ENCODE peak calls at places on chromosomes 3 and 15, in ten cellular contexts. E, G, U, W, L, X, O, Y, D and H are unnamed samples.

GRCh38 chr3:127454051-127454450 is 136.5 kb downstream of the TPRA1 start:
- DNase-seq in D (no peak), Y (no peak), E (no peak), X (no peak), U (no peak), W (no peak), L (no peak), G (no peak), O (no peak), H (no peak)

GRCh38 chr3:113051222-113051804 is 60.5 kb downstream of the GTPBP8 start:
- DNase-seq in E (peak), U (peak), Y (peak), X (peak), W (peak), G (peak), D (peak), L (peak), O (peak), H (peak)

GRCh38 chr15:66682246-66682645 is 19.8 kb upstream of the SMAD6 start:
- DNase-seq in X (no peak), D (no peak), W (no peak), U (no peak), G (no peak), O (no peak), E (no peak), Y (no peak), L (no peak), H (no peak)

GRCh38 chr3:58000713-58001467 is 7.3 kb upstream of the FLNB start:
- DNase-seq in W (no peak), X (no peak), G (no peak), D (no peak), U (no peak), L (no peak), E (no peak), O (no peak), Y (no peak), H (no peak)

GRCh38 chr15:79004336-79004735 is 59.5 kb upstream of the CTSH start:
- DNase-seq in D (no peak), W (no peak), G (peak), L (no peak), O (peak), E (peak), Y (peak), X (peak), U (peak), H (peak)

GRCh38 chr3:57006048-57006709 is 54.3 kb upstream of the SPATA12 start:
- DNase-seq in G (peak), D (no peak), E (no peak), O (no peak), Y (no peak), W (no peak), X (no peak), U (no peak), L (no peak), H (no peak)

GRCh38 chr3:49882182-49882581 is 12.5 kb upstream of the CAMKV start:
- DNase-seq in Y (no peak), D (no peak), U (no peak), W (no peak), X (no peak), E (peak), O (peak), G (no peak), L (peak), H (no peak)

GRCh38 chr3:118936811-118937210 is 97.8 kb downstream of the IGSF11 start:
- DNase-seq in E (no peak), X (no peak), D (no peak), Y (peak), O (no peak), G (no peak), U (no peak), W (no peak), L (no peak), H (no peak)

GRCh38 chr3:62922326-62922725 is 47.1 kb upstream of the CADPS start:
- DNase-seq in Y (no peak), O (no peak), W (no peak), G (no peak), X (no peak), L (no peak), E (no peak), D (no peak), U (peak), H (no peak)

DNA sequence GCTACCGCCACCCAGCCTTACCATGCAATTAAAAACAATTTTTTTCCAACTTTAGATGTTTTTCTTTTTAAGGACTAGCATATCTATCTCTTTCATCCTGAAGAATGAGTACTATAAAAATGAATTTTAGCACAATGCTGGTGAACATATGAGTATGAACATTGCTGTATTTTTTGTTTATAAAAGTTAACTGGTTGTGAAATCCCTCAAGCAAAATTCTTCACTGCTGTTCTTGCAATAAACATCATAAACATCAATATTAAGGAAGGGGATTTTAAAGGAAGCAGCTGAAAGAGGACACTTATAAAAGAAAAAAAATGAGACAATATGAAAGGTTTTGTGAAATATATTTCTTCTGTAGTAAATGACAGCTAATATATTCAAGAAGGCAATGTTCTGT is 3.0 kb downstream of the PLSCR4 start:
- DNase-seq in Y (no peak), E (no peak), W (no peak), O (no peak), G (no peak), L (no peak), X (no peak), U (no peak), D (no peak), H (no peak)
- H3K4me3 ChIP-seq in Y (no peak), E (no peak), W (no peak), O (no peak), G (no peak), L (no peak), X (no peak), U (no peak), D (peak), H (no peak)

GRCh38 chr3:141998674-141999290 is 122.3 kb downstream of the ATP1B3 start:
- DNase-seq in G (no peak), W (no peak), U (no peak), E (peak), O (peak), Y (peak), D (no peak), L (no peak), X (no peak), H (peak)
- TF ChIP-seq CTCF in G (no peak), W (no peak), U (peak), E (peak), O (peak), Y (peak), D (peak), L (no peak), X (no peak), H (peak)

GRCh38 chr15:60584355-60585023 is 105.5 kb upstream of the ICE2 start:
- DNase-seq in X (no peak), U (no peak), D (no peak), O (no peak), W (no peak), Y (no peak), L (no peak), E (no peak), G (no peak), H (no peak)

GRCh38 chr15:60583946-60584345 is 105.0 kb upstream of the ICE2 start:
- DNase-seq in X (no peak), E (no peak), O (no peak), G (peak), Y (no peak), L (no peak), W (no peak), U (no peak), D (no peak), H (no peak)

GRCh38 chr15:60583194-60583593 is 104.3 kb upstream of the ICE2 start:
- DNase-seq in E (no peak), W (no peak), G (no peak), O (no peak), U (no peak), Y (no peak), D (no peak), L (no peak), X (no peak), H (no peak)

GRCh38 chr15:60580650-60581415 is 101.9 kb upstream of the ICE2 start:
- DNase-seq in W (no peak), O (no peak), E (no peak), Y (peak), G (peak), U (no peak), L (no peak), X (no peak), D (no peak), H (peak)

DNA sequence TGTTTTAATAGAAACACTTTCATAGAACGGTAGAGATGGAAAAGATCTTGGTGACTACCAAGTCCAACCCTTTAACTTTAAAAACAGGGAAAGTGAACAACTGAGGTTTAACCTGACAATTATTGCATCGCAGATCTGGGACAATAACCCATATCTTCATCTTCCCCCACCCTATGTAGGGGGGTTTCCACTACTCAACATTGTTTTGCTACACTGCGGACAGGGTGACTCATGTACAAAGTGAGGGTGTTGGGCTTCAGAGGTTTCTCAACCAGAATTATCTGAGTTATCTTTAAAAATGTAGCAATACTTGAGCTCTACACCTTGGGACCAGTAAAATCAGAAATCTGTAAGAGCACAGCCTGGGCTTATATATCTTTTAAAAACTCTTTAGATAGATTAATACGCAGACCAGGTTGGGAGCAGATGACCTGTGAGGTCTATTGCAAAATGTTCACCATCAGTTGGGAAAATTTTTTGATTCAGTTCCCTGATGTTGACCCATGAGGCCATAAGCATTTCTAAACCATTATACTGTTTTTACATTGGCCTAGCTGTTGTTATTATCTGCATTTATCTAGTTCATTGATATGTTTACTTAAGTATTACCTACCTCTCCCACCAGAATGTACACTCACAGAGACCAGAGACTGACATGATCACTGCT is 103.6 kb upstream of the ICE2 start:
- DNase-seq in D (no peak), X (no peak), Y (no peak), G (no peak), W (no peak), L (no peak), O (peak), U (no peak), E (peak), H (no peak)
- H3K4me3 ChIP-seq in D (no peak), X (no peak), Y (no peak), G (no peak), W (no peak), L (no peak), O (no peak), U (no peak), E (no peak), H (no peak)

GRCh38 chr15:92294759-92295158 is 98.9 kb upstream of the ST8SIA2 start:
- DNase-seq in U (no peak), D (no peak), E (no peak), G (no peak), L (no peak), O (no peak), Y (no peak), X (no peak), W (no peak), H (no peak)
- TF ChIP-seq CTCF in U (no peak), D (no peak), E (no peak), G (no peak), L (no peak), O (no peak), Y (no peak), X (no peak), W (no peak), H (no peak)

DNA sequence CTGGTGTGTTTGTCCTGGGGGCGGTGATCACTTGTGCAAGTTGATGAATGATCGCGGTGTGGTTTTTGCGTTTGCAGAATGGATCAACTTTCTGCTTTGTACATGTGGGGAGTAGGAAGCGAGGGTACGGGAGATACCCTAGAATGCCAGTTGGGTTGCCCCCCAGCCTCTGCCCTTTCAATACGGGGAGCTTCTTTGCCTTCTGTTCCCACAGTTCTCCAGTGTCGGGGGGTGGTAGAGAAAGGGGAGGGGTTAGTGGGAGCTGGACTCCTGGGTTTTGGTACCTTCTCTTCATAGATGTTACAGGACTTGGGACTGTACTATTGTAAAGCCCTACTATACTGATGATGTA is 3.2 kb downstream of the BBX start:
- DNase-seq in U (no peak), E (peak), G (no peak), X (no peak), Y (no peak), O (no peak), D (no peak), L (no peak), W (no peak), H (no peak)
- H3K4me3 ChIP-seq in U (peak), E (peak), G (peak), X (peak), Y (peak), O (peak), D (peak), L (peak), W (peak), H (peak)

GRCh38 chr3:60755094-60755493 is 496.2 kb downstream of the FHIT start:
- DNase-seq in L (no peak), X (no peak), D (no peak), E (no peak), U (no peak), O (no peak), Y (no peak), W (peak), G (peak), H (no peak)
- TF ChIP-seq CTCF in L (no peak), X (no peak), D (no peak), E (no peak), U (peak), O (no peak), Y (peak), W (peak), G (peak), H (no peak)

GRCh38 chr15:96320703-96321421 is 9.6 kb upstream of the NR2F2 start:
- DNase-seq in Y (no peak), W (peak), L (peak), D (no peak), X (no peak), G (no peak), O (no peak), U (no peak), E (no peak), H (peak)
- H3K4me3 ChIP-seq in Y (peak), W (peak), L (peak), D (peak), X (no peak), G (peak), O (no peak), U (peak), E (no peak), H (peak)

GRCh38 chr3:97895216-97895615 is 73.4 kb downstream of the CRYBG3 start:
- DNase-seq in L (no peak), U (no peak), D (no peak), G (no peak), O (no peak), E (no peak), X (no peak), W (no peak), Y (no peak), H (no peak)

GRCh38 chr3:97892852-97893251 is 71.0 kb downstream of the CRYBG3 start:
- DNase-seq in L (no peak), O (no peak), E (no peak), X (no peak), Y (no peak), W (no peak), U (no peak), D (no peak), G (no peak), H (no peak)

GRCh38 chr3:97896129-97896528 is 74.3 kb downstream of the CRYBG3 start:
- DNase-seq in U (no peak), W (no peak), O (no peak), G (peak), L (no peak), D (no peak), X (no peak), Y (no peak), E (no peak), H (no peak)

GRCh38 chr3:97901327-97902295 is 70.6 kb downstream of the RIOX2 start:
- DNase-seq in E (peak), G (no peak), L (no peak), O (no peak), U (no peak), X (no peak), W (no peak), Y (no peak), D (no peak), H (no peak)

DNA sequence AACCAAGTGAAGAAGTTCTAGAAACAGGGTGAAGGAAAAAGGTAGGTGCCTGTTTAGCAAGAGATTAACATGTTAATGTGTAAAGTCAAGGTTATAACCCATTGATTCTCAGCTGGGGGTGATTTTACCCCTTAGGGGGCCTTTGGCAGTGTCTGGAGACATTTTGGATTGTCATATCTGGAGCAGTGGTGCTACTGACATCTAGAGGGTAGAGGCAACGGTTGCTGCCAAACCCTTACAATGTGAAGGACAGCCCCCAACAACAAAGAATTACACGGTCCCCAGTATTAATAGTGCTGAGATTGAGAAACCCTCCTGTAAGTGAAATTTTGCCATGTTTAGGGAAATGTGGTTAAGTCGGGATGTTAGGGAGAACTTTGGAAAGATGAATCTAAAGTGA is 74.7 kb downstream of the CRYBG3 start:
- DNase-seq in W (no peak), U (no peak), D (no peak), X (no peak), E (no peak), G (peak), L (no peak), O (no peak), Y (peak), H (no peak)
- TF ChIP-seq CTCF in W (no peak), U (no peak), D (no peak), X (no peak), E (no peak), G (peak), L (no peak), O (no peak), Y (peak), H (no peak)

GRCh38 chr3:97957617-97958311 is 14.5 kb downstream of the RIOX2 start:
- DNase-seq in O (no peak), G (no peak), X (no peak), Y (no peak), L (no peak), W (no peak), D (no peak), U (no peak), E (no peak), H (no peak)

GRCh38 chr3:97960561-97961275 is 11.5 kb downstream of the RIOX2 start:
- DNase-seq in G (no peak), W (no peak), U (no peak), L (no peak), D (no peak), O (no peak), Y (no peak), X (no peak), E (peak), H (no peak)

GRCh38 chr3:97958796-97959195 is 13.4 kb downstream of the RIOX2 start:
- DNase-seq in D (no peak), X (no peak), G (no peak), U (no peak), Y (no peak), O (no peak), L (no peak), W (no peak), E (no peak), H (no peak)

GRCh38 chr3:97959863-97960262 is 12.4 kb downstream of the RIOX2 start:
- DNase-seq in G (no peak), W (no peak), E (no peak), X (no peak), L (no peak), D (no peak), U (no peak), O (no peak), Y (peak), H (no peak)

DNA sequence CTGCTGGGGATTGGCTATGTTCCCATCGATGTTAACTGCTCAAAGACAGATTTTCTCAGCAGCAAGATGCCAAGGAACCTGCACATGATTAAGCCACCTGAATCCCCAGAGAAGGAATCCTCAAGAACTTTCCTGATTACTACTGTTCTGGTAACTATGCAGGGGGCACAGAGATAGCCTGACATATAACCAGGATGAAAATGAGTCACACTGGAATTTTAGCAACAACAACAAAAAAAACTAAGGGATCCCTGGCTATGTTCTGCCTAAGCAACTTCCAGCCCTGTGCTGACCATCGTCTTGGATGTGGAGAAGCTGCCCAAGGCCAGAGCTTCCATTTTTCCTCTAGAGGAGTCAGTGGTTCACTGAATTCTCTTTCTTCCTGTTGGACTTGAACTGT is 13.8 kb downstream of the RIOX2 start:
- DNase-seq in U (peak), D (no peak), O (peak), L (no peak), G (no peak), E (peak), Y (no peak), X (no peak), W (no peak), H (no peak)
- H3K4me3 ChIP-seq in U (no peak), D (no peak), O (no peak), L (no peak), G (no peak), E (no peak), Y (no peak), X (no peak), W (no peak), H (no peak)